ENCODE peak calls at places on chromosomes 6 and 20, in nine cellular contexts. One of them, this sample, is unnamed.
A peak's percentile ranks its signal among the peaks of the same experiment; 100 is the strongest.

GRCh38 chr6:118263929-118264486 is 284.1 kb upstream of the PLN start:
- DNase-seq in activated naive CD8-positive, alpha-beta T cell treated with anti-CD3 and anti-CD28 coated beads for 36 hours: no peak
- DNase-seq in brain pericyte: no peak
- DNase-seq in germinal center: no peak
- DNase-seq in HCEC 1CT: peak; percentile 12
- DNase-seq in choroid plexus epithelial cell: peak; percentile 52
- DNase-seq in epithelial cell of prostate: no peak
- DNase-seq in AG08395: no peak
- DNase-seq in NCI-H460: no peak
- DNase-seq in this sample: no peak

GRCh38 chr6:165227644-165228329 is 81.6 kb downstream of the C6orf118 start:
- DNase-seq in activated naive CD8-positive, alpha-beta T cell treated with anti-CD3 and anti-CD28 coated beads for 36 hours: no peak
- DNase-seq in brain pericyte: no peak
- DNase-seq in germinal center: no peak
- DNase-seq in HCEC 1CT: peak; percentile 78
- DNase-seq in choroid plexus epithelial cell: peak; percentile 17
- DNase-seq in epithelial cell of prostate: peak; percentile 49
- DNase-seq in AG08395: peak; percentile 83
- DNase-seq in NCI-H460: no peak
- DNase-seq in this sample: no peak

GRCh38 chr6:87029711-87030314 is 65.1 kb downstream of the CGA start:
- DNase-seq in activated naive CD8-positive, alpha-beta T cell treated with anti-CD3 and anti-CD28 coated beads for 36 hours: no peak
- DNase-seq in brain pericyte: peak; percentile 15
- DNase-seq in germinal center: peak; percentile 30
- DNase-seq in HCEC 1CT: peak; percentile 61
- DNase-seq in choroid plexus epithelial cell: peak; percentile 85
- DNase-seq in epithelial cell of prostate: peak; percentile 24
- DNase-seq in AG08395: peak; percentile 46
- DNase-seq in NCI-H460: peak; percentile 33
- DNase-seq in this sample: peak; percentile 55

GRCh38 chr20:22499475-22500174 is 84.7 kb downstream of the FOXA2 start:
- DNase-seq in activated naive CD8-positive, alpha-beta T cell treated with anti-CD3 and anti-CD28 coated beads for 36 hours: no peak
- DNase-seq in brain pericyte: no peak
- DNase-seq in germinal center: no peak
- DNase-seq in HCEC 1CT: no peak
- DNase-seq in choroid plexus epithelial cell: no peak
- DNase-seq in epithelial cell of prostate: no peak
- DNase-seq in AG08395: no peak
- DNase-seq in NCI-H460: no peak
- DNase-seq in this sample: no peak

GRCh38 chr20:42179768-42180167 is 561.6 kb upstream of the CHD6 start:
- DNase-seq in activated naive CD8-positive, alpha-beta T cell treated with anti-CD3 and anti-CD28 coated beads for 36 hours: no peak
- DNase-seq in brain pericyte: no peak
- DNase-seq in germinal center: no peak
- DNase-seq in HCEC 1CT: no peak
- DNase-seq in choroid plexus epithelial cell: no peak
- DNase-seq in epithelial cell of prostate: no peak
- DNase-seq in AG08395: no peak
- DNase-seq in NCI-H460: no peak
- DNase-seq in this sample: no peak

GRCh38 chr6:163427498-163428254 is 13.2 kb downstream of the QKI start:
- DNase-seq in activated naive CD8-positive, alpha-beta T cell treated with anti-CD3 and anti-CD28 coated beads for 36 hours: no peak
- DNase-seq in brain pericyte: no peak
- DNase-seq in germinal center: no peak
- DNase-seq in HCEC 1CT: peak; percentile 71
- DNase-seq in choroid plexus epithelial cell: peak; percentile 92
- DNase-seq in epithelial cell of prostate: no peak
- DNase-seq in AG08395: peak; percentile 42
- DNase-seq in NCI-H460: peak; percentile 49
- DNase-seq in this sample: peak; percentile 72

GRCh38 chr6:43827898-43828297 is 57.9 kb downstream of the VEGFA start:
- DNase-seq in activated naive CD8-positive, alpha-beta T cell treated with anti-CD3 and anti-CD28 coated beads for 36 hours: no peak
- DNase-seq in brain pericyte: no peak
- DNase-seq in germinal center: no peak
- DNase-seq in HCEC 1CT: no peak
- DNase-seq in choroid plexus epithelial cell: no peak
- DNase-seq in epithelial cell of prostate: no peak
- DNase-seq in AG08395: no peak
- DNase-seq in NCI-H460: no peak
- DNase-seq in this sample: no peak

GRCh38 chr20:54174452-54175175 is 828 bp upstream of the CYP24A1 start:
- DNase-seq in activated naive CD8-positive, alpha-beta T cell treated with anti-CD3 and anti-CD28 coated beads for 36 hours: no peak
- DNase-seq in brain pericyte: no peak
- DNase-seq in germinal center: no peak
- DNase-seq in HCEC 1CT: no peak
- DNase-seq in choroid plexus epithelial cell: no peak
- DNase-seq in epithelial cell of prostate: no peak
- DNase-seq in AG08395: no peak
- DNase-seq in NCI-H460: no peak
- DNase-seq in this sample: no peak

GRCh38 chr20:52105573-52106422 is 85.8 kb downstream of the ZFP64 start:
- DNase-seq in activated naive CD8-positive, alpha-beta T cell treated with anti-CD3 and anti-CD28 coated beads for 36 hours: peak; percentile 41
- DNase-seq in brain pericyte: no peak
- DNase-seq in germinal center: no peak
- DNase-seq in HCEC 1CT: peak; percentile 50
- DNase-seq in choroid plexus epithelial cell: peak; percentile 39
- DNase-seq in epithelial cell of prostate: peak; percentile 40
- DNase-seq in AG08395: no peak
- DNase-seq in NCI-H460: no peak
- DNase-seq in this sample: peak; percentile 17